ENCODE peak calls at places on chromosomes 2 and 18, in six cellular contexts. B is cardiac fibroblast, H is mucosa of descending colon, N is cardiac muscle cell, R is psoas muscle, M is heart left ventricle. O is an unnamed sample.

GRCh38 chr2:12107849-12108420 is 361.5 kb downstream of the LPIN1 start:
- DNase-seq in H (no peak), B (peak; percentile 40), M (no peak), R (no peak), N (peak; percentile 64), O (no peak)

GRCh38 chr2:207766697-207767460 is 2.8 kb downstream of the FZD5 start:
- DNase-seq in R (no peak), B (no peak), H (peak; percentile 65), N (no peak), M (no peak), O (no peak)

GRCh38 chr2:199499005-199499404 is 41.3 kb upstream of the SATB2 start:
- DNase-seq in R (no peak), H (no peak), M (no peak), B (no peak), N (no peak), O (no peak)

GRCh38 chr2:62370304-62371250 is 135.4 kb downstream of the TMEM17 start:
- DNase-seq in N (no peak), B (no peak), R (no peak), M (no peak), H (no peak), O (peak; percentile 57)

GRCh38 chr2:23121968-23122648 is 262.9 kb upstream of the KLHL29 start:
- DNase-seq in M (no peak), R (no peak), B (no peak), H (no peak), N (no peak), O (no peak)

GRCh38 chr2:101679037-101679726 is 18.3 kb upstream of the MAP4K4 start:
- DNase-seq in R (no peak), N (peak; percentile 87), M (no peak), H (no peak), B (peak; percentile 76), O (no peak)

GRCh38 chr2:62934501-62934900 is 116.1 kb upstream of the OTX1 start:
- DNase-seq in R (no peak), M (no peak), B (peak; percentile 86), H (no peak), N (peak; percentile 23), O (no peak)

GRCh38 chr18:28511421-28511821 is 334.5 kb upstream of the CDH2 start:
- DNase-seq in N (peak; percentile 9), M (no peak), B (peak; percentile 40), R (no peak), H (no peak), O (no peak)

GRCh38 chr2:161556440-161556839 is 67.8 kb upstream of the SLC4A10 start:
- DNase-seq in B (peak; percentile 6), R (no peak), N (peak; percentile 1), M (no peak), H (no peak), O (no peak)

GRCh38 chr18:11905613-11906012 is 2.5 kb downstream of the MPPE1 start:
- DNase-seq in H (no peak), B (no peak), M (no peak), R (no peak), N (no peak), O (no peak)

GRCh38 chr2:15133461-15133860 is 427.7 kb downstream of the NBAS start:
- DNase-seq in B (no peak), R (no peak), N (no peak), H (no peak), M (no peak), O (no peak)

GRCh38 chr2:84906900-84907714 is 1.7 kb downstream of the TMSB10 start:
- DNase-seq in M (peak; percentile 85), N (peak; percentile 94), B (peak; percentile 89), R (peak; percentile 77), H (peak; percentile 87), O (no peak)

GRCh38 chr2:240507778-240508251 is 50.0 kb downstream of the ANKMY1 start:
- DNase-seq in H (no peak), N (no peak), R (no peak), M (no peak), B (no peak), O (no peak)

GRCh38 chr18:12253517-12254136 is 534 bp upstream of the CIDEA start:
- DNase-seq in H (no peak), M (peak; percentile 54), R (peak; percentile 39), N (no peak), B (no peak), O (no peak)

GRCh38 chr2:56286936-56287335 is 103.1 kb downstream of the CCDC85A start:
- DNase-seq in B (peak; percentile 4), M (no peak), R (no peak), H (no peak), N (no peak), O (no peak)

GRCh38 chr2:238929242-238930081 is 81.6 kb downstream of the TWIST2 start:
- DNase-seq in H (no peak), R (peak; percentile 76), M (peak; percentile 52), B (peak; percentile 72), N (peak; percentile 95), O (no peak)

GRCh38 chr18:8771930-8772329 is 66.6 kb downstream of the MTCL1 start:
- DNase-seq in N (peak; percentile 66), H (no peak), R (no peak), M (peak; percentile 68), B (peak; percentile 52), O (no peak)

GRCh38 chr18:59219672-59220163 is at the start of gene GRP:
- DNase-seq in R (no peak), N (no peak), M (no peak), H (no peak), B (no peak), O (peak; percentile 76)
- TF ChIP-seq CTCF in R (no peak), N (no peak), M (no peak), H (no peak), B (no peak), O (peak; percentile 11)

GRCh38 chr2:47653909-47654789 is 128.8 kb upstream of the MSH6 start:
- DNase-seq in M (no peak), B (peak; percentile 39), N (peak; percentile 74), R (no peak), H (no peak), O (peak; percentile 47)
- TF ChIP-seq CTCF in M (no peak), B (peak; percentile 45), N (peak; percentile 72), R (no peak), H (no peak), O (peak; percentile 81)

DNA sequence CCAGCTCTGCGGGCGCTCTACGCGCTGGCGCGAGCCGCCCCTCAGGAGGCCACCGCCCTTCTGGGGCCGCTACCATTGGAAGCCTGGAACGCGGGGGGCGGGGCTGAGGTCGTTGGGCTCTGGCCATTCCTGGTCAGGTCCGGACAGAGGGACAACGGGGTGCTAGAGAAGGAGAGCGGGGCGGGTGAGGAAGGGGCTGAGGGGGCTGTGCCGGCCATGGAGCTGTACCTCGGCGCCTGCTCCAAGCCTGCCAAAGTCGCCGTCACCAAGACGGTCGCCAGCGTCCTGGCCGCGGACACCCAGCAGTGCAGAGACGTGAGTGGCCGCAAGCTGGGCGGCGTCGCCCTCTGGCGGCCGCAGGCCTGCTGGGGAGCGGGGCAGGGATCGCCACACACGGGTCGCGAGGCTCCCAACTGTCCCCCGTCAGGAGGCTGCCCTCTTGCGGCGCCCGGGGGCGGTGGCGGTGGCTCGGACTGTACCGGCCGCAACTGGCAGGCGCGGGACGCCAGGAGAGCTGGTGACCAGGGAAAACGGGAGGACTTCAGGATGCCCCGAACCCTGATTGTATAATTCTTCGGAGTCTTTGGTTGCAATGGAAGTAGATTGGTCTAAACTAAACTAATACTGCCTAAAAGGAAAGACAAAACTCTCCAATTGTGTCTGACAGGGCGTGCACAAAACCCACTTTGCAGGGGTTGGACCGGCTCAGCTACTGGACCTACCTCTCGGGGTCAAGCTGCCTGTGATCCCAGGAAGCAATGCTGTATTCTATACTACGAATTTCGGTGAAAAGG is at the start of gene FSIP2:
- DNase-seq in R (peak; percentile 70), M (peak; percentile 49), B (peak; percentile 33), N (peak; percentile 69), H (peak; percentile 75), O (peak; percentile 92)
- TF ChIP-seq CTCF in R (peak; percentile 43), M (peak; percentile 53), B (peak; percentile 37), N (peak; percentile 80), H (peak; percentile 66), O (peak; percentile 99)

GRCh38 chr2:109222825-109223471 is 93.9 kb downstream of the SH3RF3 start:
- DNase-seq in M (no peak), B (no peak), N (no peak), R (no peak), H (no peak), O (no peak)
- TF ChIP-seq CTCF in M (no peak), B (no peak), N (peak; percentile 7), R (no peak), H (no peak), O (peak; percentile 66)

GRCh38 chr18:7754258-7754657 is 187.1 kb downstream of the PTPRM start:
- DNase-seq in B (no peak), N (no peak), R (no peak), H (no peak), M (no peak), O (no peak)

GRCh38 chr18:7754725-7755181 is 187.6 kb downstream of the PTPRM start:
- DNase-seq in M (peak; percentile 61), H (no peak), N (peak; percentile 32), B (no peak), R (no peak), O (no peak)

GRCh38 chr18:7758764-7759163 is 191.6 kb downstream of the PTPRM start:
- DNase-seq in M (no peak), R (no peak), B (peak; percentile 9), H (no peak), N (no peak), O (no peak)

GRCh38 chr18:7757175-7757574 is 190.1 kb downstream of the PTPRM start:
- DNase-seq in B (peak; percentile 64), N (no peak), M (no peak), H (no peak), R (no peak), O (no peak)

GRCh38 chr18:7755753-7756475 is 188.8 kb downstream of the PTPRM start:
- DNase-seq in M (no peak), R (no peak), B (peak; percentile 55), H (no peak), N (peak; percentile 75), O (no peak)
- TF ChIP-seq CTCF in M (peak; percentile 37), R (peak; percentile 37), B (peak; percentile 58), H (no peak), N (peak; percentile 60), O (no peak)

O was measured in WERI-Rb-1.